ENCODE peak calls at places on chromosomes 2 and 18, in five cellular contexts. One of them, this sample, is unnamed.

GRCh38 chr2:127105656-127106456 is 1.1 kb downstream of the BIN1 start:
- DNase-seq in dermis blood vessel endothelial cell: peak; percentile 53
- DNase-seq in activated CD4-positive, alpha-beta T cell treated with anti-CD3 and anti-CD28 coated beads, Interleukin-2, amount 50 U/mL, for 4 hours: no peak
- DNase-seq in mesothelial cell of epicardium: peak; percentile 20
- DNase-seq in PC-9: peak; percentile 41
- DNase-seq in this sample: no peak

GRCh38 chr2:158025263-158025996 is 76.2 kb upstream of the UPP2 start:
- DNase-seq in mesothelial cell of epicardium: no peak
- DNase-seq in PC-9: no peak
- DNase-seq in activated CD4-positive, alpha-beta T cell treated with anti-CD3 and anti-CD28 coated beads, Interleukin-2, amount 50 U/mL, for 4 hours: no peak
- DNase-seq in dermis blood vessel endothelial cell: peak; percentile 13
- DNase-seq in this sample: no peak

GRCh38 chr2:239819091-239819973 is 205.8 kb downstream of the NDUFA10 start:
- DNase-seq in mesothelial cell of epicardium: peak; percentile 15
- DNase-seq in dermis blood vessel endothelial cell: no peak
- DNase-seq in PC-9: no peak
- DNase-seq in activated CD4-positive, alpha-beta T cell treated with anti-CD3 and anti-CD28 coated beads, Interleukin-2, amount 50 U/mL, for 4 hours: no peak
- DNase-seq in this sample: no peak

GRCh38 chr2:10966056-10966455 is 54.3 kb downstream of the KCNF1 start:
- DNase-seq in mesothelial cell of epicardium: no peak
- DNase-seq in PC-9: no peak
- DNase-seq in dermis blood vessel endothelial cell: no peak
- DNase-seq in activated CD4-positive, alpha-beta T cell treated with anti-CD3 and anti-CD28 coated beads, Interleukin-2, amount 50 U/mL, for 4 hours: no peak
- DNase-seq in this sample: no peak

GRCh38 chr2:215811409-215812355 is 201.7 kb downstream of the MREG start:
- DNase-seq in dermis blood vessel endothelial cell: no peak
- DNase-seq in PC-9: no peak
- DNase-seq in activated CD4-positive, alpha-beta T cell treated with anti-CD3 and anti-CD28 coated beads, Interleukin-2, amount 50 U/mL, for 4 hours: no peak
- DNase-seq in mesothelial cell of epicardium: no peak
- DNase-seq in this sample: no peak

GRCh38 chr2:64469261-64469660 is 15.3 kb downstream of the LGALSL start:
- DNase-seq in PC-9: no peak
- DNase-seq in dermis blood vessel endothelial cell: no peak
- DNase-seq in activated CD4-positive, alpha-beta T cell treated with anti-CD3 and anti-CD28 coated beads, Interleukin-2, amount 50 U/mL, for 4 hours: no peak
- DNase-seq in mesothelial cell of epicardium: no peak
- DNase-seq in this sample: no peak

GRCh38 chr18:46632401-46633089 is 24.5 kb downstream of the LOXHD1 start:
- DNase-seq in mesothelial cell of epicardium: no peak
- DNase-seq in dermis blood vessel endothelial cell: no peak
- DNase-seq in activated CD4-positive, alpha-beta T cell treated with anti-CD3 and anti-CD28 coated beads, Interleukin-2, amount 50 U/mL, for 4 hours: no peak
- DNase-seq in PC-9: no peak
- DNase-seq in this sample: peak; percentile 24

GRCh38 chr2:237479747-237480146 is 7.3 kb upstream of the MLPH start:
- DNase-seq in PC-9: no peak
- DNase-seq in mesothelial cell of epicardium: no peak
- DNase-seq in dermis blood vessel endothelial cell: no peak
- DNase-seq in activated CD4-positive, alpha-beta T cell treated with anti-CD3 and anti-CD28 coated beads, Interleukin-2, amount 50 U/mL, for 4 hours: no peak
- DNase-seq in this sample: no peak

GRCh38 chr2:27400348-27401135 is 8.8 kb downstream of the PPM1G start:
- DNase-seq in activated CD4-positive, alpha-beta T cell treated with anti-CD3 and anti-CD28 coated beads, Interleukin-2, amount 50 U/mL, for 4 hours: no peak
- DNase-seq in PC-9: no peak
- DNase-seq in dermis blood vessel endothelial cell: no peak
- DNase-seq in mesothelial cell of epicardium: no peak
- DNase-seq in this sample: peak; percentile 41

GRCh38 chr2:156892449-156893335 is 364.8 kb upstream of the GALNT5 start:
- DNase-seq in mesothelial cell of epicardium: no peak
- DNase-seq in PC-9: no peak
- DNase-seq in dermis blood vessel endothelial cell: peak; percentile 60
- DNase-seq in activated CD4-positive, alpha-beta T cell treated with anti-CD3 and anti-CD28 coated beads, Interleukin-2, amount 50 U/mL, for 4 hours: no peak
- DNase-seq in this sample: peak; percentile 62

GRCh38 chr2:10163498-10164486 is 41.3 kb downstream of the RRM2 start:
- DNase-seq in mesothelial cell of epicardium: no peak
- DNase-seq in PC-9: no peak
- DNase-seq in dermis blood vessel endothelial cell: peak; percentile 86
- DNase-seq in activated CD4-positive, alpha-beta T cell treated with anti-CD3 and anti-CD28 coated beads, Interleukin-2, amount 50 U/mL, for 4 hours: no peak
- DNase-seq in this sample: no peak

This sample was measured in A172.